ENCODE peak calls at places on chromosomes 7 and 10, in eight cellular contexts. One of them, this sample, is unnamed.
A peak's percentile ranks its signal among the peaks of the same experiment; 100 is the strongest.

GRCh38 chr10:61992683-61993629 is 91.5 kb downstream of the ARID5B start:
- DNase-seq in GM23248: peak; percentile 93
- DNase-seq in HepG2: no peak
- DNase-seq in neural progenitor cell: no peak
- DNase-seq in GM23338: no peak
- DNase-seq in hepatocyte: peak; percentile 58
- DNase-seq in H1: no peak
- DNase-seq in fibroblast of lung: peak; percentile 92
- DNase-seq in this sample: no peak

GRCh38 chr7:68783671-68784070 is 814.6 kb upstream of the AUTS2 start:
- DNase-seq in HepG2: no peak
- DNase-seq in GM23248: no peak
- DNase-seq in GM23338: no peak
- DNase-seq in hepatocyte: peak; percentile 24
- DNase-seq in H1: no peak
- DNase-seq in fibroblast of lung: peak; percentile 32
- DNase-seq in neural progenitor cell: no peak
- DNase-seq in this sample: peak; percentile 49

GRCh38 chr10:116683061-116683601 is 59.2 kb downstream of the HSPA12A start:
- DNase-seq in GM23338: no peak
- DNase-seq in fibroblast of lung: no peak
- DNase-seq in hepatocyte: no peak
- DNase-seq in H1: no peak
- DNase-seq in neural progenitor cell: no peak
- DNase-seq in GM23248: no peak
- DNase-seq in HepG2: no peak
- DNase-seq in this sample: no peak

GRCh38 chr10:91201213-91201996 is 19.1 kb upstream of the PCGF5 start:
- DNase-seq in H1: no peak
- DNase-seq in hepatocyte: no peak
- DNase-seq in GM23338: no peak
- DNase-seq in fibroblast of lung: no peak
- DNase-seq in GM23248: no peak
- DNase-seq in neural progenitor cell: no peak
- DNase-seq in HepG2: no peak
- DNase-seq in this sample: no peak

GRCh38 chr10:90125406-90125805 is 424.0 kb downstream of the KIF20B start:
- DNase-seq in H1: no peak
- DNase-seq in GM23338: no peak
- DNase-seq in hepatocyte: no peak
- DNase-seq in HepG2: no peak
- DNase-seq in fibroblast of lung: peak; percentile 75
- DNase-seq in GM23248: no peak
- DNase-seq in neural progenitor cell: no peak
- DNase-seq in this sample: no peak

GRCh38 chr10:119441921-119442757 is 100.4 kb downstream of the RGS10 start:
- DNase-seq in H1: no peak
- DNase-seq in GM23248: no peak
- DNase-seq in GM23338: no peak
- DNase-seq in hepatocyte: no peak
- DNase-seq in HepG2: no peak
- DNase-seq in neural progenitor cell: peak; percentile 53
- DNase-seq in fibroblast of lung: no peak
- DNase-seq in this sample: no peak

GRCh38 chr7:47577351-47577919 is 4.5 kb downstream of the TNS3 start:
- DNase-seq in neural progenitor cell: no peak
- DNase-seq in fibroblast of lung: peak; percentile 56
- DNase-seq in HepG2: no peak
- DNase-seq in H1: no peak
- DNase-seq in hepatocyte: no peak
- DNase-seq in GM23248: no peak
- DNase-seq in GM23338: no peak
- DNase-seq in this sample: no peak

GRCh38 chr7:116521046-116521664 is 3.7 kb upstream of the CAV1 start:
- DNase-seq in H1: no peak
- DNase-seq in GM23338: no peak
- DNase-seq in GM23248: peak; percentile 37
- DNase-seq in fibroblast of lung: peak; percentile 61
- DNase-seq in hepatocyte: no peak
- DNase-seq in neural progenitor cell: no peak
- DNase-seq in HepG2: no peak
- DNase-seq in this sample: no peak

GRCh38 chr7:1233328-1234048 is 816 bp downstream of the UNCX start:
- DNase-seq in GM23338: peak; percentile 62
- DNase-seq in hepatocyte: no peak
- DNase-seq in fibroblast of lung: no peak
- DNase-seq in neural progenitor cell: peak; percentile 66
- DNase-seq in HepG2: no peak
- DNase-seq in GM23248: no peak
- DNase-seq in H1: no peak
- DNase-seq in this sample: no peak

GRCh38 chr7:1236132-1236655 is 3.5 kb downstream of the UNCX start:
- DNase-seq in neural progenitor cell: peak; percentile 73
- DNase-seq in fibroblast of lung: no peak
- DNase-seq in H1: no peak
- DNase-seq in GM23338: peak; percentile 60
- DNase-seq in HepG2: peak; percentile 20
- DNase-seq in GM23248: no peak
- DNase-seq in hepatocyte: no peak
- DNase-seq in this sample: no peak

GRCh38 chr7:1235501-1236131 is 2.9 kb downstream of the UNCX start:
- DNase-seq in GM23248: peak; percentile 23
- DNase-seq in HepG2: no peak
- DNase-seq in H1: no peak
- DNase-seq in fibroblast of lung: no peak
- DNase-seq in hepatocyte: no peak
- DNase-seq in GM23338: peak; percentile 63
- DNase-seq in neural progenitor cell: peak; percentile 62
- DNase-seq in this sample: no peak

GRCh38 chr7:1234049-1234691 is 1.5 kb downstream of the UNCX start:
- DNase-seq in neural progenitor cell: peak; percentile 29
- DNase-seq in H1: no peak
- DNase-seq in fibroblast of lung: no peak
- DNase-seq in GM23338: peak; percentile 25
- DNase-seq in GM23248: no peak
- DNase-seq in HepG2: no peak
- DNase-seq in hepatocyte: no peak
- DNase-seq in this sample: no peak

GRCh38 chr7:1234794-1235500 is 2.3 kb downstream of the UNCX start:
- DNase-seq in hepatocyte: no peak
- DNase-seq in GM23338: peak; percentile 72
- DNase-seq in HepG2: no peak
- DNase-seq in neural progenitor cell: peak; percentile 90
- DNase-seq in fibroblast of lung: no peak
- DNase-seq in GM23248: no peak
- DNase-seq in H1: peak; percentile 49
- DNase-seq in this sample: no peak
- TF ChIP-seq EZH2 in hepatocyte: no peak
- TF ChIP-seq EZH2 in GM23338: no peak
- TF ChIP-seq EZH2 in HepG2: peak; percentile 83
- TF ChIP-seq EZH2 in neural progenitor cell: no peak
- TF ChIP-seq EZH2 in fibroblast of lung: peak; percentile 93
- TF ChIP-seq EZH2 in GM23248: no peak
- TF ChIP-seq EZH2 in H1: no peak
- TF ChIP-seq EZH2 in this sample: no peak

GRCh38 chr7:155533827-155534690 is 12.3 kb downstream of the CNPY1 start:
- DNase-seq in GM23338: peak; percentile 89
- DNase-seq in HepG2: peak; percentile 16
- DNase-seq in hepatocyte: peak; percentile 56
- DNase-seq in GM23248: peak; percentile 16
- DNase-seq in fibroblast of lung: no peak
- DNase-seq in H1: peak; percentile 23
- DNase-seq in neural progenitor cell: peak; percentile 88
- DNase-seq in this sample: no peak

GRCh38 chr7:155531686-155532085 is 14.7 kb downstream of the CNPY1 start:
- DNase-seq in H1: no peak
- DNase-seq in hepatocyte: peak; percentile 24
- DNase-seq in HepG2: peak; percentile 39
- DNase-seq in fibroblast of lung: no peak
- DNase-seq in neural progenitor cell: peak; percentile 74
- DNase-seq in GM23248: no peak
- DNase-seq in GM23338: no peak
- DNase-seq in this sample: peak; percentile 72

GRCh38 chr7:155532792-155533119 is 13.6 kb downstream of the CNPY1 start:
- DNase-seq in H1: no peak
- DNase-seq in GM23338: no peak
- DNase-seq in hepatocyte: no peak
- DNase-seq in neural progenitor cell: no peak
- DNase-seq in GM23248: no peak
- DNase-seq in fibroblast of lung: no peak
- DNase-seq in HepG2: no peak
- DNase-seq in this sample: no peak

GRCh38 chr7:155534691-155535090 is 11.7 kb downstream of the CNPY1 start:
- DNase-seq in hepatocyte: no peak
- DNase-seq in GM23248: no peak
- DNase-seq in GM23338: no peak
- DNase-seq in H1: no peak
- DNase-seq in neural progenitor cell: no peak
- DNase-seq in HepG2: no peak
- DNase-seq in fibroblast of lung: no peak
- DNase-seq in this sample: no peak

DNA sequence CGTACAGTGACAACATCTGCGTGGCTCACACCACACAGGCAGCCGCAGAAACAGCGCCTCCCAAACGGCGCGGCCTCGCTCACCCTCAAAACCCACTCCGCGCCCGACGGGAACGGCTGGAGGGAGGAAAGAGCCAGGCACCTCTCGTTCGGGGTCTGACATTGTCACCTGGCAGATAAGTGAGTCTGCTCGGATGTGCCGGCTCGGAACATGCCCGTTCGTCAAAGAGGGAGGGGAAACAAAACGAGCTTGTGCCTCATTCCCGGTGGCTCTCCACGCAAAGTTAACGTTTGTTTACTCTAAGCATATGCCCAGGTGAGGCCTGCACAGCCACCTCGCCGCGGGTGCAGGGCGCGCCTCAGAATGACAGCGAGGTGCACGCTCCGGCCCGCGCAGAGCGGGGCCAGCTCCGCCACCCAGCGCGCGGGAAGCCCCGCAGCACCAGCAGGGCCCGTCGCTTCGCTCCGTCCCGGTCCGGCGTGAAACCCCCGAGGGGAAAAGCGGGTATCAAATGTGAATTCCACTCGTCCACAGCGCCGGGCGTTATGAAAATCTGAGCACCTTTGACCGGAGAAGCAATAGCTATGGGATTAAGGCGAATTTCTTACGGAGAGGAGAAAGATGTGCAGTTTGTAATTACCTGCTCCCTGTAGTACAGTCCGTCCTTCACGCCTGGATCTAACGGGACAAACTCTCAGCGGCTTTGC is 13.1 kb downstream of the CNPY1 start:
- DNase-seq in HepG2: no peak
- DNase-seq in neural progenitor cell: peak; percentile 54
- DNase-seq in GM23338: peak; percentile 38
- DNase-seq in fibroblast of lung: no peak
- DNase-seq in hepatocyte: no peak
- DNase-seq in H1: no peak
- DNase-seq in GM23248: peak; percentile 25
- DNase-seq in this sample: no peak
- TF ChIP-seq EZH2 in HepG2: peak; percentile 95
- TF ChIP-seq EZH2 in neural progenitor cell: peak; percentile 95
- TF ChIP-seq EZH2 in GM23338: peak; percentile 61
- TF ChIP-seq EZH2 in fibroblast of lung: peak; percentile 96
- TF ChIP-seq EZH2 in hepatocyte: peak; percentile 93
- TF ChIP-seq EZH2 in H1: peak; percentile 90
- TF ChIP-seq EZH2 in GM23248: peak; percentile 91
- TF ChIP-seq EZH2 in this sample: no peak

GRCh38 chr7:78760620-78761355 is 692.7 kb downstream of the MAGI2 start:
- DNase-seq in GM23338: no peak
- DNase-seq in fibroblast of lung: no peak
- DNase-seq in hepatocyte: no peak
- DNase-seq in HepG2: no peak
- DNase-seq in H1: no peak
- DNase-seq in neural progenitor cell: no peak
- DNase-seq in GM23248: no peak
- DNase-seq in this sample: no peak

GRCh38 chr7:78764571-78764970 is 688.9 kb downstream of the MAGI2 start:
- DNase-seq in GM23338: no peak
- DNase-seq in hepatocyte: no peak
- DNase-seq in H1: no peak
- DNase-seq in GM23248: no peak
- DNase-seq in fibroblast of lung: no peak
- DNase-seq in neural progenitor cell: no peak
- DNase-seq in HepG2: no peak
- DNase-seq in this sample: no peak

GRCh38 chr7:78765985-78766729 is 687.3 kb downstream of the MAGI2 start:
- DNase-seq in neural progenitor cell: no peak
- DNase-seq in fibroblast of lung: no peak
- DNase-seq in H1: no peak
- DNase-seq in GM23338: no peak
- DNase-seq in HepG2: no peak
- DNase-seq in GM23248: peak; percentile 52
- DNase-seq in hepatocyte: no peak
- DNase-seq in this sample: no peak

DNA sequence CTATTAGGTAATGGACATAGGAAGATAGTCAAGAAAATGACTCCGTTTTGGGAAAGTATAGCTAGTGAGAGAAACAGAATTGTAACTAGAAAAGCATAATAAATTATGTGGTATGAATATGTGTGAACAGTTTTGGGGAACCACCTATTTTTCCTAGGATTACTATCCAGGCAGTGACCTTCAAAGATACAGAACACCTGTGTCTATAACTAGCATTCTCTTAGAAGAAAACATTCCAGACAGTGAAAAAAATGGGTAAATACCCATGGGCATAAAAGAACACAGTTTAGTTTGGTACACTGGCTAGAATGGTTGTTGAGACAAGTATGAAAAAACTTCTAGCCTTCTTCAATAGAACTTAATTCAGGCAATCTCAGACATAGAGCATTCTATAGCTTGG is 690.8 kb downstream of the MAGI2 start:
- DNase-seq in HepG2: no peak
- DNase-seq in fibroblast of lung: no peak
- DNase-seq in GM23338: no peak
- DNase-seq in hepatocyte: no peak
- DNase-seq in neural progenitor cell: no peak
- DNase-seq in H1: no peak
- DNase-seq in GM23248: no peak
- DNase-seq in this sample: no peak
- TF ChIP-seq EZH2 in HepG2: no peak
- TF ChIP-seq EZH2 in fibroblast of lung: no peak
- TF ChIP-seq EZH2 in GM23338: no peak
- TF ChIP-seq EZH2 in hepatocyte: no peak
- TF ChIP-seq EZH2 in neural progenitor cell: no peak
- TF ChIP-seq EZH2 in H1: no peak
- TF ChIP-seq EZH2 in GM23248: no peak
- TF ChIP-seq EZH2 in this sample: no peak

DNA sequence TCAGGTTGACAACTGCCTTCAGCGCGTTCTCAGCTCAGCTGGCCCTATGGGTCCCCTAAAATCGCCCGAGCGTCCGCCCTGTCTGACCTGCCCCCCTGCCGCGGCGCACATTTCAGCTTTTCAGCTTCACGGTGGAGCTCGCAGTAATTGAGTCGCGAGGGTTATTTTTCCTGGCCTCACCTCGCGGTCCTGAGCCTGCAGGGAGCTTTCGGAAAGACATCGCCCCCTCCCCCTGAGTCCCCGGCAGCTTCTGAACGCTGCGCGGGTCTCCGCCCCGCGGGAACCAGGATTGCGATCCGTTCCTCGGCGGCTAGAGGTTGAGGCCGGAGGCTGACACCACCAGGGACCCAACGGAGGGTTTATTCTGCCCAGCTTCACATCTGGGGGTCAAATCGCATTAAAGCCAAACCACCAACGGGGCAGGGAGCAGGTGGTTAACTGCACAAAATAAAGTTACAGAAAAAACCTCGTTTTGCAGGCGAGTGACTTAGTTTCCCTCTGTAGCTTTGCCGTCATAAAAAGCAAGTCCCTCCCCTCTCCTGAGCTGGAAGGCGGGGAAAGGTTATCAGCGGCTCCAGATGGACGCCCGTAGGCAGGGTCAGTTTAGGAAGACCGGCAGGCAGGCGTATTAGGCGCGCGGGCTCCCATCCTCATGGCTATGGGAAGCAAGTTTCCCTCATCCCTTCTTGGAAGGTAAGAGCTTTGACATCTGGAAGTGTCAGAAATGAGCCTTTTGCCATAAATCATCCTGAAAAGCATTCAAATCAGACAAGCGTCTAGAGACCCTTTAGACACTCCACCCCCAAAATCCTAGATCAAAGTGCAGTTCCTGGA is 10.9 kb downstream of the TWIST1 start:
- DNase-seq in fibroblast of lung: no peak
- DNase-seq in neural progenitor cell: peak; percentile 77
- DNase-seq in GM23248: peak; percentile 64
- DNase-seq in H1: no peak
- DNase-seq in hepatocyte: no peak
- DNase-seq in GM23338: peak; percentile 68
- DNase-seq in HepG2: no peak
- DNase-seq in this sample: no peak
- TF ChIP-seq EZH2 in fibroblast of lung: peak; percentile 35
- TF ChIP-seq EZH2 in neural progenitor cell: peak; percentile 92
- TF ChIP-seq EZH2 in GM23248: no peak
- TF ChIP-seq EZH2 in H1: peak; percentile 76
- TF ChIP-seq EZH2 in hepatocyte: peak; percentile 70
- TF ChIP-seq EZH2 in GM23338: peak; percentile 65
- TF ChIP-seq EZH2 in HepG2: no peak
- TF ChIP-seq EZH2 in this sample: no peak

This sample was measured in PC-9.